ENCODE peak calls at places on chromosomes 6 and 20, in six cellular contexts. B is M059J, G is IMR-90, Z is progenitor cell of endocrine pancreas, D is HCEC 1CT, N is AG08396. O is an unnamed sample.

GRCh38 chr6:136344420-136344819 is 54.8 kb upstream of the BCLAF1 start:
- DNase-seq in B (peak), G (peak), Z (no peak), D (peak), N (no peak), O (no peak)

GRCh38 chr20:13936781-13937576 is 53.4 kb downstream of the SEL1L2 start:
- DNase-seq in B (no peak), G (no peak), Z (no peak), D (no peak), N (no peak), O (no peak)

GRCh38 chr6:17035994-17036393 is 65.9 kb upstream of the STMND1 start:
- DNase-seq in B (no peak), G (no peak), Z (no peak), D (no peak), N (no peak), O (no peak)

GRCh38 chr6:30364591-30364990 is 19.6 kb downstream of the RPP21 start:
- DNase-seq in B (peak), G (no peak), Z (no peak), D (no peak), N (no peak), O (no peak)

GRCh38 chr6:71468841-71469750 is 180.5 kb downstream of the OGFRL1 start:
- DNase-seq in B (peak), G (peak), Z (no peak), D (peak), N (peak), O (no peak)

GRCh38 chr6:80289727-80290126 is 183.3 kb downstream of the BCKDHB start:
- DNase-seq in B (no peak), G (no peak), Z (no peak), D (no peak), N (no peak), O (no peak)

GRCh38 chr6:157091243-157091642 is 232.1 kb downstream of the TMEM242 start:
- DNase-seq in B (no peak), G (no peak), Z (no peak), D (no peak), N (no peak), O (no peak)

GRCh38 chr6:21053612-21054011 is 519.4 kb downstream of the CDKAL1 start:
- DNase-seq in B (peak), G (peak), Z (no peak), D (peak), N (no peak), O (no peak)

GRCh38 chr20:4488407-4489339 is 233.0 kb upstream of the PRND start:
- DNase-seq in B (peak), G (peak), Z (no peak), D (peak), N (peak), O (no peak)

GRCh38 chr20:2603816-2604505 is 48.5 kb upstream of the NOP56 start:
- DNase-seq in B (no peak), G (no peak), Z (no peak), D (no peak), N (no peak), O (no peak)

GRCh38 chr6:146859795-146860495 is 261.2 kb downstream of the ADGB start:
- DNase-seq in B (no peak), G (no peak), Z (no peak), D (no peak), N (no peak), O (no peak)

GRCh38 chr6:160226118-160226541 is 32.5 kb downstream of the SLC22A2 start:
- DNase-seq in B (peak), G (no peak), Z (no peak), D (no peak), N (no peak), O (no peak)

GRCh38 chr6:6008648-6009421 is 2.1 kb upstream of the NRN1 start:
- DNase-seq in B (peak), G (no peak), Z (peak), D (no peak), N (peak), O (peak)

GRCh38 chr6:143260857-143261256 is 189.6 kb downstream of the ADAT2 start:
- DNase-seq in B (peak), G (peak), Z (no peak), D (peak), N (peak), O (no peak)

GRCh38 chr20:58618694-58619540 is 32.2 kb upstream of the STX16 start:
- DNase-seq in B (peak), G (peak), Z (no peak), D (no peak), N (peak), O (no peak)

GRCh38 chr20:62244644-62245108 is 6.4 kb downstream of the OSBPL2 start:
- DNase-seq in B (no peak), G (no peak), Z (no peak), D (no peak), N (no peak), O (peak)

GRCh38 chr20:62304331-62305148 is 1.7 kb downstream of the ADRM1 start:
- DNase-seq in B (no peak), G (no peak), Z (no peak), D (no peak), N (no peak), O (peak)

GRCh38 chr20:19259182-19259591 is 46.7 kb downstream of the SLC24A3 start:
- DNase-seq in B (no peak), G (no peak), Z (no peak), D (no peak), N (no peak), O (no peak)

GRCh38 chr6:53718597-53719460 is 53.3 kb upstream of the KLHL31 start:
- DNase-seq in B (peak), G (peak), Z (no peak), D (peak), N (peak), O (peak)

GRCh38 chr6:148590881-148591280 is 155.9 kb upstream of the UST start:
- DNase-seq in B (peak), G (no peak), Z (no peak), D (no peak), N (no peak), O (no peak)

GRCh38 chr6:147285087-147285855 is 81.1 kb downstream of the STXBP5 start:
- DNase-seq in B (peak), G (peak), Z (no peak), D (peak), N (peak), O (peak)

GRCh38 chr6:90004511-90004910 is 110.2 kb downstream of the GJA10 start:
- DNase-seq in B (no peak), G (no peak), Z (no peak), D (no peak), N (no peak), O (no peak)

GRCh38 chr20:38143238-38143645 is 21.8 kb downstream of the TGM2 start:
- DNase-seq in B (peak), G (no peak), Z (no peak), D (no peak), N (no peak), O (no peak)

GRCh38 chr6:134982161-134982560 is 32.3 kb upstream of the ALDH8A1 start:
- DNase-seq in B (no peak), G (no peak), Z (no peak), D (no peak), N (no peak), O (no peak)

GRCh38 chr20:4083103-4083864 is 67.9 kb upstream of the RNF24 start:
- DNase-seq in B (no peak), G (no peak), Z (no peak), D (no peak), N (no peak), O (no peak)

GRCh38 chr20:21607971-21608735 is 94.3 kb upstream of the NKX2-2 start:
- DNase-seq in B (peak), G (no peak), Z (no peak), D (no peak), N (no peak), O (no peak)

GRCh38 chr6:19759117-19759880 is 77.9 kb upstream of the ID4 start:
- DNase-seq in B (peak), G (peak), Z (no peak), D (peak), N (peak), O (no peak)

GRCh38 chr6:108337721-108338120 is 42.9 kb downstream of the AFG1L start:
- DNase-seq in B (no peak), G (no peak), Z (no peak), D (no peak), N (no peak), O (no peak)

GRCh38 chr6:6918216-6918983 is 189.4 kb upstream of the RREB1 start:
- DNase-seq in B (peak), G (peak), Z (no peak), D (peak), N (peak), O (peak)

GRCh38 chr6:4791174-4791573 is 15.0 kb downstream of the CDYL start:
- DNase-seq in B (no peak), G (no peak), Z (no peak), D (no peak), N (no peak), O (no peak)

GRCh38 chr6:111987295-111987694 is 66.6 kb upstream of the CCN6 start:
- DNase-seq in B (no peak), G (peak), Z (no peak), D (no peak), N (no peak), O (no peak)

GRCh38 chr6:24566020-24566752 is 71.4 kb downstream of the ALDH5A1 start:
- DNase-seq in B (peak), G (peak), Z (no peak), D (peak), N (no peak), O (no peak)

GRCh38 chr6:56837322-56837894 is 117.5 kb upstream of the BEND6 start:
- DNase-seq in B (no peak), G (no peak), Z (no peak), D (no peak), N (no peak), O (no peak)

GRCh38 chr20:53738039-53738944 is 144.7 kb upstream of the ZNF217 start:
- DNase-seq in B (peak), G (peak), Z (peak), D (no peak), N (peak), O (no peak)

GRCh38 chr6:24183584-24183983 is 57.6 kb downstream of the NRSN1 start:
- DNase-seq in B (no peak), G (no peak), Z (no peak), D (no peak), N (no peak), O (no peak)

GRCh38 chr6:16437984-16438383 is 199.6 kb downstream of the GMPR start:
- DNase-seq in B (no peak), G (no peak), Z (no peak), D (no peak), N (no peak), O (no peak)

O was measured in Kasumi-1.